ENCODE peak calls at places on chromosome 15, in four cellular contexts. T, W, Z and Q are unnamed samples.

GRCh38 chr15:97319316-97319715 is 641.2 kb upstream of the ARRDC4 start:
- ATAC-seq in T (no peak), W (no peak), Z (no peak), Q (no peak)

GRCh38 chr15:57691082-57691481 is 15.4 kb upstream of the POLR2M start:
- ATAC-seq in T (no peak), W (peak), Z (no peak), Q (no peak)

GRCh38 chr15:73226064-73226463 is 142.7 kb downstream of the HCN4 start:
- ATAC-seq in T (no peak), W (no peak), Z (no peak), Q (no peak)

GRCh38 chr15:92922405-92923002 is 22.4 kb downstream of the CHD2 start:
- ATAC-seq in T (no peak), W (peak), Z (no peak), Q (no peak)

GRCh38 chr15:61822511-61822910 is 237.7 kb downstream of the VPS13C start:
- ATAC-seq in T (no peak), W (no peak), Z (no peak), Q (no peak)

GRCh38 chr15:43153269-43153668 is 19.9 kb downstream of the TMEM62 start:
- ATAC-seq in T (no peak), W (no peak), Z (no peak), Q (no peak)

GRCh38 chr15:27408428-27408827 is 437.4 kb downstream of the GABRG3 start:
- ATAC-seq in T (no peak), W (no peak), Z (no peak), Q (no peak)

GRCh38 chr15:72532991-72533601 is 59.0 kb downstream of the ARIH1 start:
- ATAC-seq in T (no peak), W (peak), Z (peak), Q (no peak)

GRCh38 chr15:65254237-65254820 is 32.4 kb downstream of the PARP16 start:
- ATAC-seq in T (peak), W (no peak), Z (no peak), Q (no peak)

GRCh38 chr15:90545095-90545494 is 15.4 kb downstream of the CRTC3 start:
- ATAC-seq in T (no peak), W (no peak), Z (peak), Q (no peak)

GRCh38 chr15:60901647-60902046 is 327.5 kb downstream of the RORA start:
- ATAC-seq in T (no peak), W (no peak), Z (no peak), Q (no peak)

GRCh38 chr15:75869446-75869845 is 26.2 kb downstream of the UBE2Q2 start:
- ATAC-seq in T (no peak), W (no peak), Z (no peak), Q (no peak)

GRCh38 chr15:65201918-65202317 is 9.4 kb downstream of the CILP start:
- ATAC-seq in T (no peak), W (no peak), Z (no peak), Q (no peak)